ENCODE peak calls at places on chromosomes 16 and 17, in six cellular contexts. One of them, this sample, is unnamed.

GRCh38 chr16:9943121-9943520 is 239.1 kb downstream of the GRIN2A start:
- DNase-seq in astrocyte of the spinal cord: no peak
- DNase-seq in adipocyte: no peak
- DNase-seq in T-cell: no peak
- DNase-seq in CD4-positive, CD25-positive, alpha-beta regulatory T cell: no peak
- DNase-seq in activated CD4-positive, CD25-positive, alpha-beta regulatory T cell treated with anti-CD3 and anti-CD28 coated beads, Interleukin-2, amount 50 U/mL, for 16 hours: no peak
- DNase-seq in this sample: no peak

GRCh38 chr16:47519996-47520679 is 59.0 kb downstream of the PHKB start:
- DNase-seq in astrocyte of the spinal cord: no peak
- DNase-seq in adipocyte: no peak
- DNase-seq in T-cell: no peak
- DNase-seq in CD4-positive, CD25-positive, alpha-beta regulatory T cell: no peak
- DNase-seq in activated CD4-positive, CD25-positive, alpha-beta regulatory T cell treated with anti-CD3 and anti-CD28 coated beads, Interleukin-2, amount 50 U/mL, for 16 hours: no peak
- DNase-seq in this sample: no peak

GRCh38 chr17:28684963-28685362 is 23.0 kb downstream of the SUPT6H start:
- DNase-seq in astrocyte of the spinal cord: no peak
- DNase-seq in adipocyte: peak; percentile 6
- DNase-seq in T-cell: no peak
- DNase-seq in CD4-positive, CD25-positive, alpha-beta regulatory T cell: no peak
- DNase-seq in activated CD4-positive, CD25-positive, alpha-beta regulatory T cell treated with anti-CD3 and anti-CD28 coated beads, Interleukin-2, amount 50 U/mL, for 16 hours: no peak
- DNase-seq in this sample: no peak

GRCh38 chr16:58638148-58639036 is 8.8 kb upstream of the CNOT1 start:
- DNase-seq in astrocyte of the spinal cord: peak; percentile 81
- DNase-seq in adipocyte: peak; percentile 95
- DNase-seq in T-cell: no peak
- DNase-seq in CD4-positive, CD25-positive, alpha-beta regulatory T cell: no peak
- DNase-seq in activated CD4-positive, CD25-positive, alpha-beta regulatory T cell treated with anti-CD3 and anti-CD28 coated beads, Interleukin-2, amount 50 U/mL, for 16 hours: no peak
- DNase-seq in this sample: no peak

GRCh38 chr16:67641779-67642708 is 2.9 kb upstream of the CARMIL2 start:
- DNase-seq in astrocyte of the spinal cord: peak; percentile 33
- DNase-seq in adipocyte: peak; percentile 29
- DNase-seq in T-cell: no peak
- DNase-seq in CD4-positive, CD25-positive, alpha-beta regulatory T cell: no peak
- DNase-seq in activated CD4-positive, CD25-positive, alpha-beta regulatory T cell treated with anti-CD3 and anti-CD28 coated beads, Interleukin-2, amount 50 U/mL, for 16 hours: no peak
- DNase-seq in this sample: no peak

GRCh38 chr16:31080756-31081419 is 6.7 kb downstream of the ZNF646 start:
- DNase-seq in astrocyte of the spinal cord: no peak
- DNase-seq in adipocyte: no peak
- DNase-seq in T-cell: no peak
- DNase-seq in CD4-positive, CD25-positive, alpha-beta regulatory T cell: no peak
- DNase-seq in activated CD4-positive, CD25-positive, alpha-beta regulatory T cell treated with anti-CD3 and anti-CD28 coated beads, Interleukin-2, amount 50 U/mL, for 16 hours: no peak
- DNase-seq in this sample: no peak

GRCh38 chr17:43576563-43577229 is 30.6 kb upstream of the ETV4 start:
- DNase-seq in astrocyte of the spinal cord: peak; percentile 70
- DNase-seq in adipocyte: peak; percentile 87
- DNase-seq in T-cell: peak; percentile 28
- DNase-seq in CD4-positive, CD25-positive, alpha-beta regulatory T cell: peak; percentile 75
- DNase-seq in activated CD4-positive, CD25-positive, alpha-beta regulatory T cell treated with anti-CD3 and anti-CD28 coated beads, Interleukin-2, amount 50 U/mL, for 16 hours: peak; percentile 40
- DNase-seq in this sample: peak; percentile 83

GRCh38 chr17:3773511-3773910 is 27.5 kb downstream of the ITGAE start:
- DNase-seq in astrocyte of the spinal cord: peak; percentile 23
- DNase-seq in adipocyte: peak; percentile 44
- DNase-seq in T-cell: no peak
- DNase-seq in CD4-positive, CD25-positive, alpha-beta regulatory T cell: no peak
- DNase-seq in activated CD4-positive, CD25-positive, alpha-beta regulatory T cell treated with anti-CD3 and anti-CD28 coated beads, Interleukin-2, amount 50 U/mL, for 16 hours: no peak
- DNase-seq in this sample: no peak

GRCh38 chr16:2044541-2044940 is 3.1 kb downstream of the NTHL1 start:
- DNase-seq in astrocyte of the spinal cord: no peak
- DNase-seq in adipocyte: no peak
- DNase-seq in T-cell: no peak
- DNase-seq in CD4-positive, CD25-positive, alpha-beta regulatory T cell: no peak
- DNase-seq in activated CD4-positive, CD25-positive, alpha-beta regulatory T cell treated with anti-CD3 and anti-CD28 coated beads, Interleukin-2, amount 50 U/mL, for 16 hours: no peak
- DNase-seq in this sample: no peak

GRCh38 chr17:50737118-50737698 is 17.8 kb downstream of the LUC7L3 start:
- DNase-seq in astrocyte of the spinal cord: no peak
- DNase-seq in adipocyte: no peak
- DNase-seq in T-cell: no peak
- DNase-seq in CD4-positive, CD25-positive, alpha-beta regulatory T cell: no peak
- DNase-seq in activated CD4-positive, CD25-positive, alpha-beta regulatory T cell treated with anti-CD3 and anti-CD28 coated beads, Interleukin-2, amount 50 U/mL, for 16 hours: no peak
- DNase-seq in this sample: no peak

GRCh38 chr16:55502801-55503366 is 6.0 kb upstream of the LPCAT2 start:
- DNase-seq in astrocyte of the spinal cord: peak; percentile 98
- DNase-seq in adipocyte: peak; percentile 72
- DNase-seq in T-cell: no peak
- DNase-seq in CD4-positive, CD25-positive, alpha-beta regulatory T cell: no peak
- DNase-seq in activated CD4-positive, CD25-positive, alpha-beta regulatory T cell treated with anti-CD3 and anti-CD28 coated beads, Interleukin-2, amount 50 U/mL, for 16 hours: no peak
- DNase-seq in this sample: peak; percentile 96

GRCh38 chr16:79776243-79776884 is 175.8 kb upstream of the MAF start:
- DNase-seq in astrocyte of the spinal cord: peak; percentile 60
- DNase-seq in adipocyte: peak; percentile 6
- DNase-seq in T-cell: no peak
- DNase-seq in CD4-positive, CD25-positive, alpha-beta regulatory T cell: no peak
- DNase-seq in activated CD4-positive, CD25-positive, alpha-beta regulatory T cell treated with anti-CD3 and anti-CD28 coated beads, Interleukin-2, amount 50 U/mL, for 16 hours: no peak
- DNase-seq in this sample: no peak

GRCh38 chr17:33183487-33184026 is 109.5 kb downstream of the ASIC2 start:
- DNase-seq in astrocyte of the spinal cord: peak; percentile 1
- DNase-seq in adipocyte: no peak
- DNase-seq in T-cell: no peak
- DNase-seq in CD4-positive, CD25-positive, alpha-beta regulatory T cell: no peak
- DNase-seq in activated CD4-positive, CD25-positive, alpha-beta regulatory T cell treated with anti-CD3 and anti-CD28 coated beads, Interleukin-2, amount 50 U/mL, for 16 hours: no peak
- DNase-seq in this sample: no peak

GRCh38 chr16:66408181-66409048 is 18.7 kb upstream of the BEAN1 start:
- DNase-seq in astrocyte of the spinal cord: peak; percentile 81
- DNase-seq in adipocyte: peak; percentile 73
- DNase-seq in T-cell: no peak
- DNase-seq in CD4-positive, CD25-positive, alpha-beta regulatory T cell: peak; percentile 77
- DNase-seq in activated CD4-positive, CD25-positive, alpha-beta regulatory T cell treated with anti-CD3 and anti-CD28 coated beads, Interleukin-2, amount 50 U/mL, for 16 hours: no peak
- DNase-seq in this sample: no peak

GRCh38 chr16:84920333-84920732 is 91.0 kb downstream of the ZDHHC7 start:
- DNase-seq in astrocyte of the spinal cord: no peak
- DNase-seq in adipocyte: no peak
- DNase-seq in T-cell: no peak
- DNase-seq in CD4-positive, CD25-positive, alpha-beta regulatory T cell: no peak
- DNase-seq in activated CD4-positive, CD25-positive, alpha-beta regulatory T cell treated with anti-CD3 and anti-CD28 coated beads, Interleukin-2, amount 50 U/mL, for 16 hours: no peak
- DNase-seq in this sample: no peak

GRCh38 chr17:78107457-78107856 is 21.1 kb downstream of the TMC6 start:
- DNase-seq in astrocyte of the spinal cord: no peak
- DNase-seq in adipocyte: peak; percentile 7
- DNase-seq in T-cell: no peak
- DNase-seq in CD4-positive, CD25-positive, alpha-beta regulatory T cell: no peak
- DNase-seq in activated CD4-positive, CD25-positive, alpha-beta regulatory T cell treated with anti-CD3 and anti-CD28 coated beads, Interleukin-2, amount 50 U/mL, for 16 hours: no peak
- DNase-seq in this sample: no peak

GRCh38 chr17:66677201-66677981 is 157.5 kb upstream of the CACNG5 start:
- DNase-seq in astrocyte of the spinal cord: peak; percentile 58
- DNase-seq in adipocyte: peak; percentile 69
- DNase-seq in T-cell: no peak
- DNase-seq in CD4-positive, CD25-positive, alpha-beta regulatory T cell: no peak
- DNase-seq in activated CD4-positive, CD25-positive, alpha-beta regulatory T cell treated with anti-CD3 and anti-CD28 coated beads, Interleukin-2, amount 50 U/mL, for 16 hours: no peak
- DNase-seq in this sample: no peak

GRCh38 chr16:87235810-87236515 is 81.2 kb downstream of the C16orf95 start:
- DNase-seq in astrocyte of the spinal cord: no peak
- DNase-seq in adipocyte: no peak
- DNase-seq in T-cell: no peak
- DNase-seq in CD4-positive, CD25-positive, alpha-beta regulatory T cell: peak; percentile 30
- DNase-seq in activated CD4-positive, CD25-positive, alpha-beta regulatory T cell treated with anti-CD3 and anti-CD28 coated beads, Interleukin-2, amount 50 U/mL, for 16 hours: no peak
- DNase-seq in this sample: peak; percentile 49

GRCh38 chr16:73909529-73910035 is 387.0 kb upstream of the PSMD7 start:
- DNase-seq in astrocyte of the spinal cord: no peak
- DNase-seq in adipocyte: no peak
- DNase-seq in T-cell: no peak
- DNase-seq in CD4-positive, CD25-positive, alpha-beta regulatory T cell: no peak
- DNase-seq in activated CD4-positive, CD25-positive, alpha-beta regulatory T cell treated with anti-CD3 and anti-CD28 coated beads, Interleukin-2, amount 50 U/mL, for 16 hours: no peak
- DNase-seq in this sample: no peak

GRCh38 chr16:55021595-55022475 is 91.2 kb downstream of the IRX5 start:
- DNase-seq in astrocyte of the spinal cord: peak; percentile 74
- DNase-seq in adipocyte: peak; percentile 36
- DNase-seq in T-cell: no peak
- DNase-seq in CD4-positive, CD25-positive, alpha-beta regulatory T cell: no peak
- DNase-seq in activated CD4-positive, CD25-positive, alpha-beta regulatory T cell treated with anti-CD3 and anti-CD28 coated beads, Interleukin-2, amount 50 U/mL, for 16 hours: no peak
- DNase-seq in this sample: no peak

GRCh38 chr17:81659038-81659437 is 2.7 kb upstream of the PDE6G start:
- DNase-seq in astrocyte of the spinal cord: no peak
- DNase-seq in adipocyte: no peak
- DNase-seq in T-cell: no peak
- DNase-seq in CD4-positive, CD25-positive, alpha-beta regulatory T cell: no peak
- DNase-seq in activated CD4-positive, CD25-positive, alpha-beta regulatory T cell treated with anti-CD3 and anti-CD28 coated beads, Interleukin-2, amount 50 U/mL, for 16 hours: no peak
- DNase-seq in this sample: no peak

GRCh38 chr17:13480877-13481276 is 120.9 kb downstream of the HS3ST3A1 start:
- DNase-seq in astrocyte of the spinal cord: no peak
- DNase-seq in adipocyte: no peak
- DNase-seq in T-cell: no peak
- DNase-seq in CD4-positive, CD25-positive, alpha-beta regulatory T cell: no peak
- DNase-seq in activated CD4-positive, CD25-positive, alpha-beta regulatory T cell treated with anti-CD3 and anti-CD28 coated beads, Interleukin-2, amount 50 U/mL, for 16 hours: no peak
- DNase-seq in this sample: no peak

GRCh38 chr17:44906010-44906646 is 6.9 kb upstream of the EFTUD2 start:
- DNase-seq in astrocyte of the spinal cord: peak; percentile 86
- DNase-seq in adipocyte: peak; percentile 58
- DNase-seq in T-cell: no peak
- DNase-seq in CD4-positive, CD25-positive, alpha-beta regulatory T cell: no peak
- DNase-seq in activated CD4-positive, CD25-positive, alpha-beta regulatory T cell treated with anti-CD3 and anti-CD28 coated beads, Interleukin-2, amount 50 U/mL, for 16 hours: no peak
- DNase-seq in this sample: no peak

GRCh38 chr17:15398291-15398690 is 56.9 kb upstream of the TEKT3 start:
- DNase-seq in astrocyte of the spinal cord: peak; percentile 66
- DNase-seq in adipocyte: no peak
- DNase-seq in T-cell: no peak
- DNase-seq in CD4-positive, CD25-positive, alpha-beta regulatory T cell: no peak
- DNase-seq in activated CD4-positive, CD25-positive, alpha-beta regulatory T cell treated with anti-CD3 and anti-CD28 coated beads, Interleukin-2, amount 50 U/mL, for 16 hours: no peak
- DNase-seq in this sample: no peak

GRCh38 chr16:6725634-6726331 is 606.9 kb upstream of the RBFOX1 start:
- DNase-seq in astrocyte of the spinal cord: no peak
- DNase-seq in adipocyte: peak; percentile 2
- DNase-seq in T-cell: no peak
- DNase-seq in CD4-positive, CD25-positive, alpha-beta regulatory T cell: no peak
- DNase-seq in activated CD4-positive, CD25-positive, alpha-beta regulatory T cell treated with anti-CD3 and anti-CD28 coated beads, Interleukin-2, amount 50 U/mL, for 16 hours: no peak
- DNase-seq in this sample: no peak

GRCh38 chr17:74012465-74012864 is 191.0 kb upstream of the RPL38 start:
- DNase-seq in astrocyte of the spinal cord: no peak
- DNase-seq in adipocyte: no peak
- DNase-seq in T-cell: peak; percentile 41
- DNase-seq in CD4-positive, CD25-positive, alpha-beta regulatory T cell: peak; percentile 92
- DNase-seq in activated CD4-positive, CD25-positive, alpha-beta regulatory T cell treated with anti-CD3 and anti-CD28 coated beads, Interleukin-2, amount 50 U/mL, for 16 hours: peak; percentile 4
- DNase-seq in this sample: no peak

GRCh38 chr17:43591750-43592562 is 45.8 kb upstream of the ETV4 start:
- DNase-seq in astrocyte of the spinal cord: peak; percentile 62
- DNase-seq in adipocyte: peak; percentile 87
- DNase-seq in T-cell: no peak
- DNase-seq in CD4-positive, CD25-positive, alpha-beta regulatory T cell: no peak
- DNase-seq in activated CD4-positive, CD25-positive, alpha-beta regulatory T cell treated with anti-CD3 and anti-CD28 coated beads, Interleukin-2, amount 50 U/mL, for 16 hours: no peak
- DNase-seq in this sample: peak; percentile 89

GRCh38 chr17:77475012-77475976 is 334.5 kb downstream of the SEC14L1 start:
- DNase-seq in astrocyte of the spinal cord: peak; percentile 95
- DNase-seq in adipocyte: peak; percentile 40
- DNase-seq in T-cell: peak; percentile 38
- DNase-seq in CD4-positive, CD25-positive, alpha-beta regulatory T cell: peak; percentile 69
- DNase-seq in activated CD4-positive, CD25-positive, alpha-beta regulatory T cell treated with anti-CD3 and anti-CD28 coated beads, Interleukin-2, amount 50 U/mL, for 16 hours: peak; percentile 46
- DNase-seq in this sample: no peak

GRCh38 chr16:53502331-53503269 is at the start of gene AKTIP:
- DNase-seq in astrocyte of the spinal cord: peak; percentile 37
- DNase-seq in adipocyte: peak; percentile 58
- DNase-seq in T-cell: no peak
- DNase-seq in CD4-positive, CD25-positive, alpha-beta regulatory T cell: peak; percentile 57
- DNase-seq in activated CD4-positive, CD25-positive, alpha-beta regulatory T cell treated with anti-CD3 and anti-CD28 coated beads, Interleukin-2, amount 50 U/mL, for 16 hours: peak; percentile 43
- DNase-seq in this sample: peak; percentile 71